ENCODE peak calls at places on chromosome 18, in nine cellular contexts. E is posterior cingulate gyrus, J is GM23248, I is fibroblast of the aortic adventitia, Z is brain microvascular endothelial cell, S is left ventricle myocardium inferior, L is RCC 7860, P is NCI-H1092, U is Kasumi-1. X is an unnamed sample.

GRCh38 chr18:63452273-63452672 is 24.5 kb upstream of the SERPINB5 start:
- DNase-seq in E (no peak), J (no peak), I (peak), Z (no peak), S (no peak), L (no peak), P (no peak), U (no peak), X (no peak)

GRCh38 chr18:5415035-5415434 is 119.5 kb upstream of the ZBTB14 start:
- DNase-seq in E (no peak), J (no peak), I (no peak), Z (no peak), S (no peak), L (no peak), P (no peak), U (no peak), X (no peak)

GRCh38 chr18:36931116-36931515 is 102.2 kb downstream of the KIAA1328 start:
- DNase-seq in E (no peak), J (no peak), I (no peak), Z (no peak), S (no peak), L (no peak), P (no peak), U (no peak), X (no peak)

GRCh38 chr18:79480171-79480981 is 84.6 kb downstream of the NFATC1 start:
- DNase-seq in E (peak), J (no peak), I (no peak), Z (no peak), S (peak), L (no peak), P (no peak), U (no peak), X (no peak)

GRCh38 chr18:33603434-33603833 is 25.4 kb downstream of the ASXL3 start:
- DNase-seq in E (no peak), J (no peak), I (no peak), Z (no peak), S (no peak), L (no peak), P (no peak), U (no peak), X (no peak)

GRCh38 chr18:78681934-78682333 is 297.7 kb upstream of the SALL3 start:
- DNase-seq in E (no peak), J (no peak), I (no peak), Z (no peak), S (no peak), L (no peak), P (no peak), U (no peak), X (no peak)

GRCh38 chr18:6256521-6256920 is 158.2 kb downstream of the L3MBTL4 start:
- DNase-seq in E (peak), J (no peak), I (no peak), Z (no peak), S (peak), L (no peak), P (no peak), U (no peak), X (no peak)

GRCh38 chr18:76765649-76766048 is 56.7 kb upstream of the ZNF236 start:
- DNase-seq in E (no peak), J (peak), I (no peak), Z (no peak), S (no peak), L (peak), P (peak), U (no peak), X (peak)

GRCh38 chr18:76545433-76546281 is 50.6 kb upstream of the ZNF516 start:
- DNase-seq in E (no peak), J (no peak), I (peak), Z (no peak), S (no peak), L (no peak), P (no peak), U (no peak), X (peak)

GRCh38 chr18:51029378-51029693 is 677 bp upstream of the SMAD4 start:
- DNase-seq in E (no peak), J (no peak), I (no peak), Z (no peak), S (no peak), L (no peak), P (peak), U (no peak), X (no peak)

GRCh38 chr18:56127322-56128099 is 510.9 kb downstream of the TXNL1 start:
- DNase-seq in E (no peak), J (peak), I (peak), Z (no peak), S (no peak), L (no peak), P (no peak), U (no peak), X (no peak)

GRCh38 chr18:44637210-44638051 is 43.3 kb upstream of the SETBP1 start:
- DNase-seq in E (no peak), J (peak), I (no peak), Z (no peak), S (no peak), L (peak), P (no peak), U (no peak), X (peak)

GRCh38 chr18:78085241-78086185 is 835.9 kb downstream of the GALR1 start:
- DNase-seq in E (no peak), J (no peak), I (no peak), Z (no peak), S (no peak), L (no peak), P (no peak), U (no peak), X (no peak)

GRCh38 chr18:29439398-29439797 is 1262.5 kb upstream of the CDH2 start:
- DNase-seq in E (peak), J (peak), I (no peak), Z (no peak), S (no peak), L (no peak), P (no peak), U (no peak), X (no peak)

GRCh38 chr18:79982736-79983135 is 5.6 kb downstream of the TXNL4A start:
- DNase-seq in E (no peak), J (peak), I (peak), Z (peak), S (no peak), L (no peak), P (no peak), U (peak), X (no peak)

GRCh38 chr18:22503803-22504202 is 86.1 kb upstream of the CTAGE1 start:
- DNase-seq in E (no peak), J (peak), I (peak), Z (no peak), S (peak), L (no peak), P (no peak), U (no peak), X (no peak)

GRCh38 chr18:48914581-48915251 is 36.0 kb downstream of the SMAD7 start:
- DNase-seq in E (no peak), J (no peak), I (no peak), Z (no peak), S (no peak), L (no peak), P (no peak), U (no peak), X (no peak)

GRCh38 chr18:9631814-9632496 is 17.6 kb upstream of the PPP4R1 start:
- DNase-seq in E (no peak), J (peak), I (peak), Z (peak), S (no peak), L (peak), P (no peak), U (no peak), X (peak)

GRCh38 chr18:12008842-12009580 is 27.7 kb downstream of the IMPA2 start:
- DNase-seq in E (no peak), J (no peak), I (no peak), Z (no peak), S (no peak), L (no peak), P (no peak), U (no peak), X (no peak)

GRCh38 chr18:38368246-38368645 is 802.6 kb upstream of the CELF4 start:
- DNase-seq in E (no peak), J (no peak), I (no peak), Z (no peak), S (no peak), L (no peak), P (no peak), U (no peak), X (no peak)

GRCh38 chr18:77765468-77765867 is 515.8 kb downstream of the GALR1 start:
- DNase-seq in E (peak), J (peak), I (no peak), Z (peak), S (no peak), L (no peak), P (peak), U (peak), X (peak)

GRCh38 chr18:7770903-7771302 is 203.8 kb downstream of the PTPRM start:
- DNase-seq in E (no peak), J (no peak), I (no peak), Z (no peak), S (no peak), L (no peak), P (no peak), U (no peak), X (no peak)

GRCh38 chr18:1350931-1351450 is 446.3 kb downstream of the ADCYAP1 start:
- DNase-seq in E (no peak), J (no peak), I (no peak), Z (no peak), S (no peak), L (no peak), P (no peak), U (no peak), X (no peak)

GRCh38 chr18:61702007-61702406 is 190.8 kb downstream of the RNF152 start:
- DNase-seq in E (no peak), J (peak), I (peak), Z (peak), S (no peak), L (no peak), P (no peak), U (no peak), X (peak)

GRCh38 chr18:26637324-26637723 is 89.0 kb upstream of the KCTD1 start:
- DNase-seq in E (peak), J (no peak), I (no peak), Z (no peak), S (no peak), L (no peak), P (no peak), U (no peak), X (no peak)

GRCh38 chr18:75896865-75897264 is 469.4 kb upstream of the SMIM21 start:
- DNase-seq in E (no peak), J (no peak), I (no peak), Z (no peak), S (no peak), L (no peak), P (peak), U (no peak), X (peak)

GRCh38 chr18:44826418-44827259 is 146.0 kb downstream of the SETBP1 start:
- DNase-seq in E (no peak), J (peak), I (peak), Z (peak), S (peak), L (peak), P (peak), U (peak), X (peak)

GRCh38 chr18:22848618-22849017 is 84.5 kb upstream of the RBBP8 start:
- DNase-seq in E (no peak), J (peak), I (peak), Z (peak), S (no peak), L (no peak), P (no peak), U (no peak), X (peak)

X was measured in epithelial cell of esophagus.